ENCODE peak calls at places on chromosomes 11 and 22, in five cellular contexts. R is activated T-cell treated with anti-CD3 and anti-CD28 coated beads, Interleukin-2, amount 50 U/mL, for 72 hours; I is C1 segment of cervical spinal cord; K is activated gamma-delta T cell treated with Interleukin-2 at 50 U/mL for 16 hours; P is colonic mucosa. D is an unnamed sample.

GRCh38 chr22:33076368-33076767 is 18.2 kb upstream of the SYN3 start:
- DNase-seq in R (no peak), I (no peak), K (no peak), P (no peak), D (no peak)

GRCh38 chr22:25127274-25127673 is 72.4 kb upstream of the CRYBB3 start:
- DNase-seq in R (no peak), I (no peak), K (no peak), P (no peak), D (no peak)

GRCh38 chr11:107457205-107457557 is 444 bp downstream of the CWF19L2 start:
- DNase-seq in R (peak), I (no peak), K (peak), P (no peak), D (no peak)

GRCh38 chr11:119505861-119506260 is 82.9 kb upstream of the THY1 start:
- DNase-seq in R (no peak), I (no peak), K (no peak), P (no peak), D (no peak)

GRCh38 chr22:50600541-50600940 is at the start of gene MAPK8IP2:
- DNase-seq in R (no peak), I (no peak), K (no peak), P (no peak), D (no peak)

GRCh38 chr11:114133548-114134329 is 74.2 kb downstream of the ZBTB16 start:
- DNase-seq in R (no peak), I (no peak), K (no peak), P (no peak), D (no peak)

GRCh38 chr22:39651783-39652058 is 81.2 kb downstream of the CACNA1I start:
- DNase-seq in R (no peak), I (no peak), K (no peak), P (no peak), D (no peak)

GRCh38 chr11:1628506-1629325 is 859 bp upstream of the KRTAP5-5 start:
- DNase-seq in R (peak), I (peak), K (peak), P (peak), D (no peak)

GRCh38 chr11:129608711-129609110 is 206.9 kb upstream of the TMEM45B start:
- DNase-seq in R (no peak), I (no peak), K (no peak), P (no peak), D (no peak)

GRCh38 chr11:1049431-1049891 is 12.9 kb upstream of the MUC6 start:
- DNase-seq in R (no peak), I (no peak), K (no peak), P (no peak), D (no peak)

GRCh38 chr11:62909107-62909894 is 11.9 kb downstream of the CHRM1 start:
- DNase-seq in R (peak), I (peak), K (no peak), P (peak), D (no peak)

GRCh38 chr22:38862375-38863329 is 9.4 kb downstream of the CBX6 start:
- DNase-seq in R (no peak), I (peak), K (no peak), P (no peak), D (no peak)

GRCh38 chr11:34251640-34251980 is 106.2 kb downstream of the ABTB2 start:
- DNase-seq in R (no peak), I (no peak), K (no peak), P (no peak), D (no peak)

GRCh38 chr22:49907807-49908206 is 10.4 kb downstream of the ALG12 start:
- DNase-seq in R (no peak), I (no peak), K (no peak), P (no peak), D (no peak)

GRCh38 chr11:102386376-102386775 is 39.4 kb downstream of the BIRC2 start:
- DNase-seq in R (no peak), I (no peak), K (no peak), P (no peak), D (no peak)

D was measured in occipital lobe.